ENCODE peak calls at places on chromosome 15, in four cellular contexts. One of them, this sample, is unnamed.

GRCh38 chr15:66565731-66566130 is at the start of gene LCTL:
- DNase-seq in kidney epithelial cell: no peak
- DNase-seq in fibroblast of lung: peak; percentile 83
- DNase-seq in mammary epithelial cell: peak; percentile 68
- DNase-seq in this sample: no peak

GRCh38 chr15:32132850-32133249 is 102.5 kb downstream of the CHRNA7 start:
- DNase-seq in kidney epithelial cell: no peak
- DNase-seq in fibroblast of lung: no peak
- DNase-seq in mammary epithelial cell: no peak
- DNase-seq in this sample: no peak

GRCh38 chr15:52100807-52101206 is 11.8 kb downstream of the BCL2L10 start:
- DNase-seq in kidney epithelial cell: peak; percentile 69
- DNase-seq in fibroblast of lung: peak; percentile 89
- DNase-seq in mammary epithelial cell: peak; percentile 87
- DNase-seq in this sample: no peak

GRCh38 chr15:56291741-56292140 is 48.1 kb upstream of the RFX7 start:
- DNase-seq in kidney epithelial cell: no peak
- DNase-seq in fibroblast of lung: no peak
- DNase-seq in mammary epithelial cell: no peak
- DNase-seq in this sample: no peak

GRCh38 chr15:50458301-50458700 is 34.1 kb downstream of the USP8 start:
- DNase-seq in kidney epithelial cell: no peak
- DNase-seq in fibroblast of lung: peak; percentile 55
- DNase-seq in mammary epithelial cell: no peak
- DNase-seq in this sample: no peak

GRCh38 chr15:88624156-88624970 is 3.2 kb downstream of the AEN start:
- DNase-seq in kidney epithelial cell: no peak
- DNase-seq in fibroblast of lung: peak; percentile 23
- DNase-seq in mammary epithelial cell: no peak
- DNase-seq in this sample: peak; percentile 71

GRCh38 chr15:76903251-76903681 is 1.9 kb downstream of the SCAPER start:
- DNase-seq in kidney epithelial cell: no peak
- DNase-seq in fibroblast of lung: peak; percentile 59
- DNase-seq in mammary epithelial cell: peak; percentile 13
- DNase-seq in this sample: peak; percentile 46

GRCh38 chr15:47552978-47553608 is 164.2 kb upstream of the SEMA6D start:
- DNase-seq in kidney epithelial cell: no peak
- DNase-seq in fibroblast of lung: no peak
- DNase-seq in mammary epithelial cell: no peak
- DNase-seq in this sample: no peak

GRCh38 chr15:59885832-59886231 is 118.3 kb upstream of the FOXB1 start:
- DNase-seq in kidney epithelial cell: no peak
- DNase-seq in fibroblast of lung: peak; percentile 55
- DNase-seq in mammary epithelial cell: peak; percentile 90
- DNase-seq in this sample: no peak

GRCh38 chr15:39448409-39448808 is 132.5 kb upstream of the THBS1 start:
- DNase-seq in kidney epithelial cell: no peak
- DNase-seq in fibroblast of lung: peak; percentile 54
- DNase-seq in mammary epithelial cell: no peak
- DNase-seq in this sample: no peak

GRCh38 chr15:72252663-72253299 is 19.6 kb downstream of the PARP6 start:
- DNase-seq in kidney epithelial cell: no peak
- DNase-seq in fibroblast of lung: no peak
- DNase-seq in mammary epithelial cell: no peak
- DNase-seq in this sample: no peak
- H3K4me3 ChIP-seq in kidney epithelial cell: no peak overlapping the region
- H3K4me3 ChIP-seq in fibroblast of lung: no peak overlapping the region
- H3K4me3 ChIP-seq in mammary epithelial cell: no peak overlapping the region
- H3K4me3 ChIP-seq in this sample: no peak overlapping the region

DNA sequence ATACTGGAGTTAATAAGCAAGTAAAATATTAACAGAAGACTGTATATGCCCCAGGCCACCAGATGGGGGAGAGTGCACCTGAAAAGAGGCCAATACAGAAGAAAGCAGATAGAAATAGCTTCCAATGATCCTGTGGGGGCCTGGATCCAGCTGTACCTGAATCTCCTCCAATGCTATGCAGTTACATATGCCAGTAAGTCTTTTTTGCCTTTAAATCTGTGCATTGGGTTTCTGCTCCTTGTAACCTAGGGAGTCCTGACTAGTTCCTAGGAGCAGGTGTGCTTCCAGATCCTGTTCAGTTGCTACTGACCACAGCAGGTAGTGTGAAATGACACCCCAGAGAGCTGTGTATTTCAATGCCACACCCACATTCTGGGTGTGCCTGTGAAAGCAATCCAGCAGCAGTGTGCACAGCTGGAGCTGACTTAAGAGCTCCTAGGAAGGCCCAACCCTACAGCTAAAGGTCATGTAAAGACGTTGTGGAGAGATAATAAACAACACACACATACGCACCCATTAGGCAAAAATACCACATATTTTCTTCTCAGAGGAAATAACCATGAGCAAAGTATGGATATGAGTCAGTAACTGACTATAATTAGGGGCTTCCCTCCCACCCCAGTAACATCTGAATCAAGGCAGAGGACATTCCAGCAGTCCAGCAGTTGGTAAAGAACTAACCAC is 62.2 kb upstream of the AKAP13 start:
- DNase-seq in kidney epithelial cell: peak; percentile 56
- DNase-seq in fibroblast of lung: peak; percentile 92
- DNase-seq in mammary epithelial cell: peak; percentile 90
- DNase-seq in this sample: no peak
- H3K4me3 ChIP-seq in kidney epithelial cell: no peak overlapping the region
- H3K4me3 ChIP-seq in fibroblast of lung: no peak overlapping the region
- H3K4me3 ChIP-seq in mammary epithelial cell: no peak overlapping the region
- H3K4me3 ChIP-seq in this sample: no peak overlapping the region

DNA sequence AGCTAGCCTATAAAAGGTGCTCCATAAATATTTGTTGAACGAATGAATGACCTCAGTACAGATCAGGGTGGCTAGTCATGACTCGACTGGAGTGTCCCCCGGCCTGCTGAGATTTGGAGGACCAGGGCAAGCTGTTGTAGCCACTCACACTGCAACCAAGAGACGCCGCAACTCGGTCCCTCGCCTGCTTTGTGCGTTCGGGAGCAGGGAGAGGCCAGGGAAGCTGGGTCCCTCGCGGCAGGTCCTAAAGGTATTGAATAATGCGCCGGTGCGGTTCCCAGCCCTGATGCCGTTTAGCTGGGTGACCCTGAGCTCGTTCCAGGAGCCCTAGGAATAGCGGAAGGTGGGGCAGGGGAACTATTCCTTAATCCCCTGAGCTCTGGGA is 1.8 kb downstream of the IGDCC4 start:
- DNase-seq in kidney epithelial cell: no peak
- DNase-seq in fibroblast of lung: no peak
- DNase-seq in mammary epithelial cell: no peak
- DNase-seq in this sample: no peak
- H3K4me3 ChIP-seq in kidney epithelial cell: peak overlapping the region; percentile 60
- H3K4me3 ChIP-seq in fibroblast of lung: no peak overlapping the region
- H3K4me3 ChIP-seq in mammary epithelial cell: no peak overlapping the region
- H3K4me3 ChIP-seq in this sample: no peak overlapping the region

GRCh38 chr15:61199681-61200080 is 29.4 kb downstream of the RORA start:
- DNase-seq in kidney epithelial cell: no peak
- DNase-seq in fibroblast of lung: no peak
- DNase-seq in mammary epithelial cell: no peak
- DNase-seq in this sample: no peak

GRCh38 chr15:61200626-61201025 is 28.5 kb downstream of the RORA start:
- DNase-seq in kidney epithelial cell: no peak
- DNase-seq in fibroblast of lung: no peak
- DNase-seq in mammary epithelial cell: no peak
- DNase-seq in this sample: no peak

GRCh38 chr15:61206767-61207166 is 22.3 kb downstream of the RORA start:
- DNase-seq in kidney epithelial cell: no peak
- DNase-seq in fibroblast of lung: no peak
- DNase-seq in mammary epithelial cell: no peak
- DNase-seq in this sample: no peak

GRCh38 chr15:61201322-61201721 is 27.8 kb downstream of the RORA start:
- DNase-seq in kidney epithelial cell: no peak
- DNase-seq in fibroblast of lung: no peak
- DNase-seq in mammary epithelial cell: no peak
- DNase-seq in this sample: no peak

DNA sequence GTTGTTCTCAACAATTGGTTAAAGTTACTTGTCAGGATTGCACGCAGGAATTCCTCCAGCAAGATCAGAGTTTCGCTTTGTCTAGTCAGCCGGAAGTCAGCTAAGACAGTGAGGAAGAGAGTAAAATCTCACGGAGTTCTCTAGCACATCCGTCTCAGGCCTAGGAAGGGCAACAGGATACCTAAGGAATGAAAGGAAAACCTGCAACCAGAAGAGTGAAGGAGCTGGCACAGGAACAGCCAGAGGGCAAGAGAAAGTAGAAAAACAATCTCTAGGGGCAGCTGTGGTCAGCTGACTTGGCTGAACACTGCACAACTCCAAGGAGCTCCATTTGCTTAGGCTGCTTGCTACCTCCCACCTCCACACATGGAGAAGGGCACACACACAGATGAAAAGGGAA is 23.7 kb downstream of the RORA start:
- DNase-seq in kidney epithelial cell: no peak
- DNase-seq in fibroblast of lung: peak; percentile 65
- DNase-seq in mammary epithelial cell: peak; percentile 49
- DNase-seq in this sample: no peak
- H3K4me3 ChIP-seq in kidney epithelial cell: no peak overlapping the region
- H3K4me3 ChIP-seq in fibroblast of lung: no peak overlapping the region
- H3K4me3 ChIP-seq in mammary epithelial cell: peak overlapping the region; percentile 44
- H3K4me3 ChIP-seq in this sample: no peak overlapping the region

This sample was measured in Jurkat, Clone E6-1.